ENCODE peak calls at places on chromosomes 16 and 17, in seven cellular contexts. P is iPS DF 6.9, Y is testis, H is lung, R is cardiac muscle cell, W is mesenchymal stem cell, T is tibial nerve. E is an unnamed sample. For H3K27me3, the result is how much of the 10 kb centered on the place peaks cover.

GRCh38 chr16:89031715-89032659 is 55.0 kb upstream of the CBFA2T3 start:
- DNase-seq in P (no peak), H (peak), W (no peak), T (no peak), Y (no peak), R (no peak), E (peak)

GRCh38 chr17:2214047-2214717 is 89.4 kb downstream of the SMG6 start:
- DNase-seq in T (peak), W (peak), H (peak), Y (peak), P (no peak), R (peak), E (peak)

GRCh38 chr16:53071748-53072301 is 17.0 kb downstream of the CHD9 start:
- DNase-seq in T (no peak), Y (peak), P (no peak), H (no peak), R (no peak), W (no peak), E (peak)

GRCh38 chr17:79932446-79932845 is 93.2 kb upstream of the CBX4 start:
- DNase-seq in R (no peak), T (no peak), W (no peak), Y (no peak), P (no peak), H (no peak), E (no peak)

GRCh38 chr16:54277845-54278703 is 8.5 kb downstream of the IRX3 start:
- DNase-seq in H (peak), Y (no peak), T (no peak), R (peak), W (no peak), P (no peak), E (no peak)

GRCh38 chr17:535165-535564 is 179.5 kb downstream of the VPS53 start:
- DNase-seq in W (no peak), T (no peak), R (no peak), P (no peak), H (no peak), Y (no peak), E (no peak)

GRCh38 chr17:7587831-7588230 is 2.1 kb downstream of the SOX15 start:
- DNase-seq in T (no peak), W (peak), Y (no peak), H (no peak), P (no peak), R (no peak), E (no peak)

GRCh38 chr16:4358831-4359561 is 7.9 kb upstream of the PAM16 start:
- DNase-seq in Y (peak), H (peak), P (no peak), W (peak), R (peak), T (peak), E (peak)

GRCh38 chr16:47160422-47160821 is 16.7 kb upstream of the NETO2 start:
- DNase-seq in R (no peak), T (no peak), H (no peak), Y (no peak), P (no peak), W (no peak), E (no peak)

GRCh38 chr17:38601539-38602351 is 4.0 kb downstream of the SRCIN1 start:
- DNase-seq in Y (peak), T (no peak), R (peak), W (no peak), H (no peak), P (no peak), E (peak)

GRCh38 chr16:82684246-82684645 is 57.5 kb downstream of the CDH13 start:
- DNase-seq in H (no peak), T (no peak), Y (no peak), R (no peak), P (no peak), W (no peak), E (no peak)

DNA sequence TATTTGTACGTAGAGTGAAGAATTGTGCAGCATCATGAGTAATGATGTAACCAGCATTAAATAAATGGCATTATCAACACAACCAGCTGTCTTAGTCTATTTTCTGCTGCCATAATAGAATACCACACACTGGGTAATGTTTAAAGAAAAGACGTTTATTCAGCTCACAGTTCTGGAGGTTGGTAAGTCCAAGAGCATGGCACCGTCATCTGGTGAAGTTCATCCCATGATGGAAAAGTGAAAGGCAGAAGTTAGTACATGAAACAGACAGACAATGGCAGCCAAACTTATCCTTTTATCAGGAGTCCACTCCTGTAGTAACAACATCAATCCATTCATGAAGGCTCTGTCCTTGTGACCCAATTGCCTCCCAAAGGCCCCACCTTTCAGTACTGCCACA is 6.3 kb upstream of the GOSR2 start:
- DNase-seq in H (no peak), T (no peak), W (no peak), R (no peak), Y (no peak), P (no peak), E (no peak)
- H3K4me3 ChIP-seq in H (no peak), T (no peak), W (no peak), R (no peak), Y (no peak), P (no peak), E (no peak)

GRCh38 chr17:48731355-48731754 is 2.8 kb upstream of the HOXB13 start:
- DNase-seq in H (no peak), P (no peak), Y (no peak), W (no peak), T (no peak), R (no peak), E (no peak)

GRCh38 chr17:48735057-48735341 is 6.4 kb upstream of the HOXB13 start:
- DNase-seq in R (no peak), P (no peak), Y (no peak), T (no peak), W (no peak), H (no peak), E (no peak)

GRCh38 chr17:48732688-48733629 is 4.4 kb upstream of the HOXB13 start:
- DNase-seq in P (no peak), T (no peak), Y (no peak), W (no peak), R (no peak), H (no peak), E (no peak)

GRCh38 chr17:48734328-48735056 is 5.9 kb upstream of the HOXB13 start:
- DNase-seq in W (no peak), T (no peak), H (no peak), R (no peak), P (no peak), Y (no peak), E (no peak)

GRCh38 chr17:48733632-48734327 is 5.2 kb upstream of the HOXB13 start:
- DNase-seq in T (no peak), H (no peak), P (no peak), W (no peak), Y (no peak), R (no peak), E (no peak)
- H3K27me3 ChIP-seq in T (half or more), H (under half), P (half or more), W (half or more), Y (under half), R (half or more), E (half or more)

DNA sequence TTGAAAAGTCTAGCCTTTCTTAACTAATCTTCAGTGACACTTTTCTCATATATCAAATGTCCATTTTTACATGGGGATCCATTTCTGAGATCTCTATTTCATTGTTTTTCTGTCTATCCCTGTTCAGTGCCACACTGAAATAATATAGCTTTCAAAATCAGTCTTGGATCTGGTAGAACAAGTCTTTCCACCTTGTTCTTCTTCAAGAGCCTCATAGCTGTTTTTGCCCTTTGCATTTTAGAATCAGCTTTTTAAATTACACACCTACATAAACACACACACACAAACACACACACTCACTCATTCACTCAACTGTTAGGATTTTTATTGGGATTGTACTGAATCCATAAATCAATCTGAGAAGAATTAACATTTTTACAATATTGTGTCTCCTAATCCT is 19.2 kb downstream of the GSDMB start:
- DNase-seq in H (no peak), W (no peak), P (no peak), Y (no peak), T (no peak), R (no peak), E (no peak)
- H3K4me3 ChIP-seq in H (no peak), W (no peak), P (no peak), Y (no peak), T (no peak), R (no peak), E (no peak)

GRCh38 chr16:79283578-79283977 is 317.0 kb downstream of the MAF start:
- DNase-seq in P (no peak), Y (no peak), T (no peak), R (no peak), W (no peak), H (no peak), E (peak)
- H3K27me3 ChIP-seq in P (under half), Y (under half), T (under half), R (under half), W (under half), H (under half), E (under half)

GRCh38 chr17:52824542-52824941 is 666.0 kb upstream of the CA10 start:
- DNase-seq in W (no peak), P (no peak), T (no peak), R (no peak), H (no peak), Y (no peak), E (peak)
- H3K4me3 ChIP-seq in W (no peak), P (no peak), T (no peak), R (no peak), H (no peak), Y (no peak), E (no peak)

DNA sequence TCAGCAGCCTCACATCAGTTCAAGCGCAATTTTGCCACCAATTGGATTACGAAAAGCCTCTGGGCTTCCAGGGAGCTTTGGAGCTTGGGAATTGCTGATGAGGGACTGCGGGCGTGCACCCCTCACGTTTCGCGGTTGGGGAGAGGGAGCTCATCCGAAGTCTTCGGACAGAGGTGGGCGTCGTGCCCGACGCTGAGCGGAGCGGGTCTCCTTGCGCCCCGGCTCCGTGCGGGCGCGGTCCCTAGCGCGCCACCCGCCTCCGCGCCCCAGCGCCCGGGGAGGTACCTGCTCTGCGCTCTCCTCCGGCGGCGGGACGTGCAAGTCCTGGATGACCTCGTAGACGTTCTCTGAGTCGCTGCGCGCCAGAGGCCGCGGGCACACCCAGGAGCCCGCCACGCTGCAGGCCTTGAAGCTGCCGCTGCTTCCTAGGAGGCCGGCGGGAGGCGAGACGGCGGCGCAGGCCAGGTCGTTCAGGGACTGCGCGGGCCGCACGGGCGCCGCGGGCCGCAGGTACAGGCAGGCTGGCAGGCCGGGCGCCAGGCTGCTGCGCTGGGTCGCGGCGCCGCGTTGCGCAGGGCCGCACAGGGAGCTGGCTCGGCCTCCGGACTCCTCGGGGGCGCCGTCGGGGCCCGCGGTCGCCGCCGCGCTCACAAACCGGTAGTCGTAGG is 3.2 kb downstream of the ARHGAP27 start:
- DNase-seq in W (peak), P (no peak), H (no peak), T (no peak), Y (no peak), R (peak), E (no peak)
- H3K27me3 ChIP-seq in W (under half), P (under half), H (under half), T (half or more), Y (under half), R (half or more), E (under half)

GRCh38 chr17:68461122-68461539 is 3.8 kb upstream of the WIPI1 start:
- DNase-seq in H (no peak), P (no peak), T (no peak), W (no peak), R (no peak), Y (no peak), E (no peak)
- H3K4me3 ChIP-seq in H (no peak), P (no peak), T (no peak), W (no peak), R (no peak), Y (no peak), E (no peak)

GRCh38 chr16:72787519-72788268 is 260.2 kb downstream of the ZFHX3 start:
- DNase-seq in W (peak), R (peak), P (no peak), H (peak), Y (peak), T (peak), E (peak)

GRCh38 chr16:72785886-72786285 is 262.0 kb downstream of the ZFHX3 start:
- DNase-seq in P (no peak), Y (no peak), W (peak), R (no peak), T (no peak), H (no peak), E (no peak)

GRCh38 chr16:72787130-72787518 is 260.8 kb downstream of the ZFHX3 start:
- DNase-seq in P (no peak), Y (peak), W (no peak), H (no peak), R (no peak), T (no peak), E (no peak)

GRCh38 chr16:72786606-72787005 is 261.3 kb downstream of the ZFHX3 start:
- DNase-seq in R (no peak), H (no peak), Y (peak), P (no peak), W (peak), T (no peak), E (no peak)

GRCh38 chr16:72783716-72784320 is 264.1 kb downstream of the ZFHX3 start:
- DNase-seq in P (no peak), T (no peak), R (no peak), W (peak), Y (no peak), H (no peak), E (no peak)
- H3K27me3 ChIP-seq in P (under half), T (under half), R (under half), W (under half), Y (under half), H (under half), E (under half)

E was measured in transverse colon.